ENCODE peak calls at places on chromosomes 11 and 22, in seven cellular contexts. C is endothelial cell of umbilical vein; I is GM23338; P is germinal center; E is HAP-1; V is dermis blood vessel endothelial cell; A is activated CD4-positive, alpha-beta T cell treated with anti-CD3 and anti-CD28 coated beads, Interleukin-2, amount 10 ng/mL, durations not matched to agents 7 days and 5 days. Q is an unnamed sample.
A peak's percentile ranks its signal among the peaks of the same experiment; 100 is the strongest.

GRCh38 chr22:27628891-27629631 is 172.5 kb downstream of the MN1 start:
- DNase-seq in P (no peak), I (no peak), V (no peak), A (no peak), E (no peak), C (no peak), Q (no peak)

GRCh38 chr22:32572741-32573140 is 98.1 kb downstream of the FBXO7 start:
- DNase-seq in A (no peak), P (no peak), E (no peak), C (no peak), V (no peak), I (no peak), Q (no peak)

GRCh38 chr11:10349806-10350205 is 44.9 kb downstream of the ADM start:
- DNase-seq in A (no peak), C (no peak), I (no peak), P (no peak), E (no peak), V (no peak), Q (no peak)

GRCh38 chr11:15818132-15818842 is 538.1 kb downstream of the SOX6 start:
- DNase-seq in I (no peak), P (no peak), A (no peak), V (no peak), C (no peak), E (no peak), Q (no peak)

GRCh38 chr11:118438314-118438931 is 2.1 kb downstream of the KMT2A start:
- DNase-seq in V (peak; percentile 83), A (peak; percentile 70), C (peak; percentile 80), E (peak; percentile 49), P (peak; percentile 49), I (peak; percentile 80), Q (peak; percentile 53)

GRCh38 chr22:50183141-50183971 is 2.4 kb upstream of the TRABD start:
- DNase-seq in V (no peak), P (no peak), E (no peak), A (no peak), I (no peak), C (no peak), Q (no peak)

GRCh38 chr22:37940698-37941376 is 12.6 kb downstream of the C22orf23 start:
- DNase-seq in P (no peak), E (no peak), C (no peak), V (peak; percentile 60), I (peak; percentile 30), A (no peak), Q (no peak)

GRCh38 chr11:65329503-65329902 is 4.1 kb upstream of the DPF2 start:
- DNase-seq in V (no peak), A (no peak), E (no peak), I (no peak), P (no peak), C (no peak), Q (no peak)

GRCh38 chr11:43548921-43549320 is 131.6 kb upstream of the HSD17B12 start:
- DNase-seq in V (no peak), A (no peak), I (no peak), E (no peak), P (no peak), C (no peak), Q (no peak)

GRCh38 chr11:2609345-2609744 is 90.4 kb downstream of the KCNQ1OT1 start:
- DNase-seq in A (no peak), V (no peak), I (no peak), P (no peak), C (no peak), E (no peak), Q (no peak)

GRCh38 chr11:92269021-92269420 is 44.4 kb downstream of the FAT3 start:
- DNase-seq in V (peak; percentile 44), E (no peak), P (no peak), C (peak; percentile 67), A (no peak), I (peak; percentile 62), Q (no peak)

GRCh38 chr22:49462291-49462690 is 365.4 kb downstream of the BRD1 start:
- DNase-seq in I (no peak), E (no peak), V (no peak), C (no peak), A (no peak), P (no peak), Q (no peak)

GRCh38 chr22:43550024-43550620 is 138.3 kb downstream of the MPPED1 start:
- DNase-seq in I (no peak), P (no peak), E (no peak), V (no peak), C (no peak), A (no peak), Q (no peak)

GRCh38 chr11:7589861-7590260 is 76.1 kb downstream of the PPFIBP2 start:
- DNase-seq in A (no peak), I (no peak), E (no peak), C (no peak), P (no peak), V (no peak), Q (no peak)

GRCh38 chr22:37660709-37661045 is 2.2 kb downstream of the PDXP start:
- DNase-seq in P (no peak), V (no peak), E (no peak), I (no peak), A (no peak), C (no peak), Q (no peak)

GRCh38 chr11:112655386-112655785 is 305.8 kb upstream of the NCAM1 start:
- DNase-seq in A (no peak), C (no peak), P (no peak), V (peak; percentile 0), I (no peak), E (no peak), Q (no peak)

GRCh38 chr11:95705485-95706124 is 84.0 kb downstream of the FAM76B start:
- DNase-seq in I (peak; percentile 97), C (peak; percentile 87), P (peak; percentile 66), A (peak; percentile 91), V (peak; percentile 94), E (peak; percentile 69), Q (peak; percentile 76)

GRCh38 chr11:34351051-34351450 is 6.8 kb downstream of the ABTB2 start:
- DNase-seq in V (no peak), A (no peak), C (no peak), E (no peak), P (no peak), I (no peak), Q (no peak)

GRCh38 chr11:126956664-126957063 is 43.9 kb downstream of the KIRREL3 start:
- DNase-seq in P (no peak), C (no peak), I (no peak), A (no peak), E (no peak), V (no peak), Q (no peak)

GRCh38 chr11:9708544-9708943 is 44.7 kb downstream of the SWAP70 start:
- DNase-seq in V (peak; percentile 87), P (no peak), I (no peak), A (no peak), C (peak; percentile 84), E (no peak), Q (no peak)

GRCh38 chr11:63877658-63878241 is 38.8 kb downstream of the MARK2 start:
- DNase-seq in V (no peak), A (no peak), P (no peak), C (no peak), I (no peak), E (no peak), Q (no peak)

GRCh38 chr11:7046474-7046873 is 26.2 kb downstream of the NLRP14 start:
- DNase-seq in A (no peak), V (no peak), P (no peak), C (peak; percentile 70), E (no peak), I (no peak), Q (no peak)

GRCh38 chr11:106983251-106983650 is 35.0 kb downstream of the GUCY1A2 start:
- DNase-seq in I (no peak), P (no peak), V (no peak), E (no peak), A (no peak), C (no peak), Q (no peak)

GRCh38 chr11:130786987-130787688 is 129.1 kb downstream of the SNX19 start:
- DNase-seq in P (no peak), I (no peak), V (peak; percentile 57), A (no peak), E (no peak), C (peak; percentile 58), Q (no peak)

GRCh38 chr11:69309800-69310280 is 15.9 kb downstream of the MYEOV start:
- DNase-seq in E (no peak), C (no peak), A (no peak), P (no peak), V (peak; percentile 63), I (no peak), Q (no peak)

GRCh38 chr11:110428956-110429613 is 663 bp upstream of the FDX1 start:
- DNase-seq in V (no peak), I (no peak), C (peak; percentile 9), A (peak; percentile 11), E (no peak), P (no peak), Q (peak; percentile 41)

GRCh38 chr11:69915151-69915500 is 95.9 kb upstream of the FGF3 start:
- DNase-seq in I (no peak), P (no peak), E (no peak), A (no peak), C (no peak), V (no peak), Q (no peak)

GRCh38 chr11:96827164-96827563 is 437.4 kb downstream of the JRKL start:
- DNase-seq in A (no peak), C (no peak), I (peak; percentile 52), V (no peak), P (no peak), E (no peak), Q (no peak)

GRCh38 chr11:46386674-46387073 is 4.9 kb downstream of the CHRM4 start:
- DNase-seq in A (no peak), I (no peak), V (no peak), E (no peak), C (no peak), P (no peak), Q (no peak)

GRCh38 chr11:12058425-12059115 is 50.1 kb upstream of the DKK3 start:
- DNase-seq in C (no peak), A (no peak), P (no peak), I (no peak), V (no peak), E (no peak), Q (no peak)

GRCh38 chr11:65392186-65392829 is 5.9 kb downstream of the FRMD8 start:
- DNase-seq in C (no peak), V (no peak), I (no peak), P (no peak), A (no peak), E (no peak), Q (no peak)

GRCh38 chr11:82195251-82195650 is 538.4 kb downstream of the FAM181B start:
- DNase-seq in I (no peak), V (no peak), A (no peak), E (no peak), C (no peak), P (no peak), Q (no peak)

GRCh38 chr11:81907996-81908395 is 825.7 kb downstream of the FAM181B start:
- DNase-seq in C (no peak), A (no peak), P (no peak), I (no peak), V (no peak), E (no peak), Q (no peak)

GRCh38 chr11:12785901-12786300 is 111.7 kb downstream of the TEAD1 start:
- DNase-seq in P (no peak), A (no peak), C (no peak), I (no peak), V (no peak), E (no peak), Q (no peak)

GRCh38 chr22:49968313-49968830 is 7.8 kb downstream of the PIM3 start:
- DNase-seq in C (no peak), P (no peak), V (no peak), I (no peak), A (no peak), E (no peak), Q (no peak)

GRCh38 chr11:32829157-32829679 is 509 bp upstream of the PRRG4 start:
- DNase-seq in E (no peak), C (peak; percentile 31), P (peak; percentile 33), I (no peak), V (peak; percentile 22), A (no peak), Q (no peak)